ENCODE peak calls at places on chromosomes 16 and 17, in nine cellular contexts. One of them, this sample, is unnamed.
A peak's percentile ranks its signal among the peaks of the same experiment; 100 is the strongest.

GRCh38 chr16:6644916-6645315 is 687.7 kb upstream of the RBFOX1 start:
- DNase-seq in A549: no peak
- DNase-seq in fibroblast of lung: no peak
- DNase-seq in AG04449: no peak
- DNase-seq in H1: no peak
- DNase-seq in Calu3: no peak
- DNase-seq in left ventricle myocardium inferior: no peak
- DNase-seq in heart left ventricle: no peak
- DNase-seq in lung: no peak
- DNase-seq in this sample: no peak

GRCh38 chr17:78176548-78177025 is 8.2 kb downstream of the SYNGR2 start:
- DNase-seq in A549: peak; percentile 86
- DNase-seq in fibroblast of lung: peak; percentile 38
- DNase-seq in H1: no peak
- DNase-seq in Calu3: no peak
- DNase-seq in lung: peak; percentile 79
- DNase-seq in heart left ventricle: peak; percentile 76
- DNase-seq in left ventricle myocardium inferior: peak; percentile 73
- DNase-seq in AG04449: no peak
- DNase-seq in this sample: peak; percentile 81

GRCh38 chr17:38341035-38341721 is 2.6 kb downstream of the GPR179 start:
- DNase-seq in left ventricle myocardium inferior: peak; percentile 71
- DNase-seq in heart left ventricle: peak; percentile 79
- DNase-seq in H1: peak; percentile 17
- DNase-seq in Calu3: peak; percentile 84
- DNase-seq in AG04449: no peak
- DNase-seq in fibroblast of lung: no peak
- DNase-seq in A549: no peak
- DNase-seq in lung: no peak
- DNase-seq in this sample: no peak

GRCh38 chr17:71632328-71632727 is 488.5 kb upstream of the SOX9 start:
- DNase-seq in AG04449: no peak
- DNase-seq in heart left ventricle: no peak
- DNase-seq in A549: no peak
- DNase-seq in fibroblast of lung: peak; percentile 30
- DNase-seq in Calu3: peak; percentile 37
- DNase-seq in left ventricle myocardium inferior: no peak
- DNase-seq in H1: no peak
- DNase-seq in lung: no peak
- DNase-seq in this sample: no peak

GRCh38 chr16:73000020-73000906 is 47.7 kb downstream of the ZFHX3 start:
- DNase-seq in lung: peak; percentile 48
- DNase-seq in A549: no peak
- DNase-seq in fibroblast of lung: peak; percentile 62
- DNase-seq in left ventricle myocardium inferior: peak; percentile 51
- DNase-seq in Calu3: peak; percentile 77
- DNase-seq in heart left ventricle: peak; percentile 49
- DNase-seq in H1: no peak
- DNase-seq in AG04449: no peak
- DNase-seq in this sample: no peak

GRCh38 chr17:7046127-7046724 is 2.3 kb upstream of the SLC16A11 start:
- DNase-seq in H1: no peak
- DNase-seq in fibroblast of lung: no peak
- DNase-seq in AG04449: no peak
- DNase-seq in left ventricle myocardium inferior: no peak
- DNase-seq in heart left ventricle: no peak
- DNase-seq in lung: peak; percentile 91
- DNase-seq in Calu3: peak; percentile 90
- DNase-seq in A549: no peak
- DNase-seq in this sample: peak; percentile 48

GRCh38 chr17:46811978-46812583 is 6.4 kb downstream of the WNT3 start:
- DNase-seq in AG04449: peak; percentile 50
- DNase-seq in heart left ventricle: no peak
- DNase-seq in A549: no peak
- DNase-seq in fibroblast of lung: no peak
- DNase-seq in lung: no peak
- DNase-seq in left ventricle myocardium inferior: no peak
- DNase-seq in H1: no peak
- DNase-seq in Calu3: no peak
- DNase-seq in this sample: no peak

GRCh38 chr16:87177627-87178026 is 139.6 kb downstream of the C16orf95 start:
- DNase-seq in lung: no peak
- DNase-seq in A549: no peak
- DNase-seq in heart left ventricle: no peak
- DNase-seq in fibroblast of lung: no peak
- DNase-seq in Calu3: no peak
- DNase-seq in H1: no peak
- DNase-seq in left ventricle myocardium inferior: no peak
- DNase-seq in AG04449: no peak
- DNase-seq in this sample: no peak

GRCh38 chr16:85172465-85173071 is 60.3 kb upstream of the CIBAR2 start:
- DNase-seq in H1: no peak
- DNase-seq in AG04449: no peak
- DNase-seq in fibroblast of lung: peak; percentile 49
- DNase-seq in A549: peak; percentile 66
- DNase-seq in left ventricle myocardium inferior: no peak
- DNase-seq in lung: no peak
- DNase-seq in heart left ventricle: peak; percentile 67
- DNase-seq in Calu3: peak; percentile 56
- DNase-seq in this sample: peak; percentile 17

GRCh38 chr16:57619606-57620315 is 8.7 kb upstream of the ADGRG1 start:
- DNase-seq in fibroblast of lung: no peak
- DNase-seq in AG04449: no peak
- DNase-seq in A549: no peak
- DNase-seq in H1: no peak
- DNase-seq in Calu3: peak; percentile 88
- DNase-seq in lung: no peak
- DNase-seq in heart left ventricle: no peak
- DNase-seq in left ventricle myocardium inferior: no peak
- DNase-seq in this sample: no peak

GRCh38 chr17:55198690-55199370 is 65.9 kb upstream of the HLF start:
- DNase-seq in heart left ventricle: no peak
- DNase-seq in AG04449: no peak
- DNase-seq in Calu3: no peak
- DNase-seq in left ventricle myocardium inferior: no peak
- DNase-seq in H1: no peak
- DNase-seq in A549: no peak
- DNase-seq in lung: no peak
- DNase-seq in fibroblast of lung: no peak
- DNase-seq in this sample: no peak

GRCh38 chr17:77165577-77165976 is 24.8 kb downstream of the SEC14L1 start:
- DNase-seq in lung: no peak
- DNase-seq in fibroblast of lung: no peak
- DNase-seq in AG04449: no peak
- DNase-seq in A549: no peak
- DNase-seq in heart left ventricle: no peak
- DNase-seq in left ventricle myocardium inferior: no peak
- DNase-seq in H1: no peak
- DNase-seq in Calu3: no peak
- DNase-seq in this sample: no peak

GRCh38 chr17:39283896-39284295 is 58.2 kb upstream of the STAC2 start:
- DNase-seq in Calu3: no peak
- DNase-seq in fibroblast of lung: no peak
- DNase-seq in H1: no peak
- DNase-seq in A549: no peak
- DNase-seq in heart left ventricle: no peak
- DNase-seq in lung: no peak
- DNase-seq in AG04449: no peak
- DNase-seq in left ventricle myocardium inferior: no peak
- DNase-seq in this sample: no peak

GRCh38 chr17:56142325-56142724 is 10.9 kb upstream of the ANKFN1 start:
- DNase-seq in H1: no peak
- DNase-seq in fibroblast of lung: peak; percentile 61
- DNase-seq in lung: no peak
- DNase-seq in left ventricle myocardium inferior: no peak
- DNase-seq in Calu3: no peak
- DNase-seq in A549: no peak
- DNase-seq in AG04449: peak; percentile 77
- DNase-seq in heart left ventricle: no peak
- DNase-seq in this sample: no peak

GRCh38 chr16:77613115-77613514 is 109.2 kb upstream of the NUDT7 start:
- DNase-seq in H1: no peak
- DNase-seq in Calu3: no peak
- DNase-seq in AG04449: no peak
- DNase-seq in fibroblast of lung: no peak
- DNase-seq in lung: no peak
- DNase-seq in left ventricle myocardium inferior: no peak
- DNase-seq in A549: no peak
- DNase-seq in heart left ventricle: no peak
- DNase-seq in this sample: no peak

GRCh38 chr17:38510424-38511125 is 82.3 kb downstream of the ARHGAP23 start:
- DNase-seq in lung: no peak
- DNase-seq in heart left ventricle: no peak
- DNase-seq in left ventricle myocardium inferior: no peak
- DNase-seq in fibroblast of lung: peak; percentile 46
- DNase-seq in AG04449: no peak
- DNase-seq in Calu3: no peak
- DNase-seq in A549: no peak
- DNase-seq in H1: no peak
- DNase-seq in this sample: no peak

GRCh38 chr16:82016268-82016667 is 5.0 kb upstream of the SDR42E1 start:
- DNase-seq in fibroblast of lung: peak; percentile 24
- DNase-seq in H1: no peak
- DNase-seq in AG04449: no peak
- DNase-seq in heart left ventricle: no peak
- DNase-seq in Calu3: peak; percentile 71
- DNase-seq in lung: no peak
- DNase-seq in A549: peak; percentile 36
- DNase-seq in left ventricle myocardium inferior: no peak
- DNase-seq in this sample: no peak
- TF ChIP-seq CTCF in fibroblast of lung: no peak
- TF ChIP-seq CTCF in H1: peak; percentile 27
- TF ChIP-seq CTCF in AG04449: no peak
- TF ChIP-seq CTCF in heart left ventricle: no peak
- TF ChIP-seq CTCF in Calu3: peak; percentile 70
- TF ChIP-seq CTCF in lung: no peak
- TF ChIP-seq CTCF in A549: peak; percentile 7
- TF ChIP-seq CTCF in left ventricle myocardium inferior: peak; percentile 46
- TF ChIP-seq CTCF in this sample: no peak

GRCh38 chr16:4477966-4478365 is 1.8 kb downstream of the HMOX2 start:
- DNase-seq in AG04449: no peak
- DNase-seq in A549: no peak
- DNase-seq in left ventricle myocardium inferior: no peak
- DNase-seq in heart left ventricle: no peak
- DNase-seq in fibroblast of lung: peak; percentile 49
- DNase-seq in Calu3: peak; percentile 52
- DNase-seq in H1: no peak
- DNase-seq in lung: no peak
- DNase-seq in this sample: peak; percentile 37
- TF ChIP-seq CTCF in AG04449: peak; percentile 10
- TF ChIP-seq CTCF in A549: no peak
- TF ChIP-seq CTCF in left ventricle myocardium inferior: peak; percentile 15
- TF ChIP-seq CTCF in heart left ventricle: no peak
- TF ChIP-seq CTCF in fibroblast of lung: peak; percentile 33
- TF ChIP-seq CTCF in Calu3: no peak
- TF ChIP-seq CTCF in H1: no peak
- TF ChIP-seq CTCF in lung: no peak
- TF ChIP-seq CTCF in this sample: no peak

GRCh38 chr17:15051913-15052312 is 213.2 kb downstream of the PMP22 start:
- DNase-seq in Calu3: no peak
- DNase-seq in left ventricle myocardium inferior: no peak
- DNase-seq in AG04449: no peak
- DNase-seq in A549: no peak
- DNase-seq in lung: no peak
- DNase-seq in heart left ventricle: no peak
- DNase-seq in fibroblast of lung: no peak
- DNase-seq in H1: no peak
- DNase-seq in this sample: no peak

GRCh38 chr17:15048933-15049539 is 216.1 kb downstream of the PMP22 start:
- DNase-seq in lung: no peak
- DNase-seq in fibroblast of lung: no peak
- DNase-seq in H1: no peak
- DNase-seq in Calu3: no peak
- DNase-seq in left ventricle myocardium inferior: no peak
- DNase-seq in A549: no peak
- DNase-seq in heart left ventricle: no peak
- DNase-seq in AG04449: no peak
- DNase-seq in this sample: no peak

DNA sequence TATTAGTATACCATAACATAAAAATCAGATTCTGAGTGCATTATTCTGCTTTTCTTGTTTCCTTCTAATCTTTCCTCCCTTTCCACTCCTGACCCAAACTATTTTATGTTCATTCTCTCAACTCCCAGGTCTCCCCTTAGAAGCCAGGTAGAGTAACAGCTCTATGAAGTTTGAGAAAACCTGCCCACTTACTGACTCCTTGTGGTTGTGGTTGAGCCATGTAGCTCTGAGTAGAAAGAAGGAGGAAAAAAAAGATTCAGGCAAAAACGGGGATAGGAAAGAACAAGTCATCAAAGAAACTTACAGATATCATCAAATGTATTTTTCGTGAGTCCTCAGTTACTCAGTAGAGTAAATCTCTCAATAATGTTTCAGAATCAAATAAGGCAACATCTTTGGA is 216.7 kb downstream of the PMP22 start:
- DNase-seq in heart left ventricle: no peak
- DNase-seq in Calu3: no peak
- DNase-seq in lung: no peak
- DNase-seq in left ventricle myocardium inferior: no peak
- DNase-seq in H1: no peak
- DNase-seq in A549: no peak
- DNase-seq in fibroblast of lung: no peak
- DNase-seq in AG04449: no peak
- DNase-seq in this sample: no peak
- TF ChIP-seq CTCF in heart left ventricle: no peak
- TF ChIP-seq CTCF in Calu3: no peak
- TF ChIP-seq CTCF in lung: no peak
- TF ChIP-seq CTCF in left ventricle myocardium inferior: no peak
- TF ChIP-seq CTCF in H1: peak; percentile 55
- TF ChIP-seq CTCF in A549: no peak
- TF ChIP-seq CTCF in fibroblast of lung: no peak
- TF ChIP-seq CTCF in AG04449: no peak
- TF ChIP-seq CTCF in this sample: no peak

GRCh38 chr17:45236002-45236606 is 14.4 kb downstream of the FMNL1 start:
- DNase-seq in heart left ventricle: no peak
- DNase-seq in A549: no peak
- DNase-seq in H1: no peak
- DNase-seq in Calu3: no peak
- DNase-seq in fibroblast of lung: no peak
- DNase-seq in lung: no peak
- DNase-seq in left ventricle myocardium inferior: no peak
- DNase-seq in AG04449: no peak
- DNase-seq in this sample: no peak
- TF ChIP-seq CTCF in heart left ventricle: no peak
- TF ChIP-seq CTCF in A549: peak; percentile 35
- TF ChIP-seq CTCF in H1: no peak
- TF ChIP-seq CTCF in Calu3: peak; percentile 64
- TF ChIP-seq CTCF in fibroblast of lung: no peak
- TF ChIP-seq CTCF in lung: no peak
- TF ChIP-seq CTCF in left ventricle myocardium inferior: peak; percentile 36
- TF ChIP-seq CTCF in AG04449: no peak
- TF ChIP-seq CTCF in this sample: peak; percentile 51

GRCh38 chr17:28710948-28711722 is 553 bp downstream of the PROCA1 start:
- DNase-seq in lung: peak; percentile 88
- DNase-seq in A549: peak; percentile 97
- DNase-seq in heart left ventricle: peak; percentile 91
- DNase-seq in fibroblast of lung: peak; percentile 90
- DNase-seq in H1: peak; percentile 83
- DNase-seq in AG04449: no peak
- DNase-seq in Calu3: peak; percentile 93
- DNase-seq in left ventricle myocardium inferior: peak; percentile 90
- DNase-seq in this sample: peak; percentile 92
- TF ChIP-seq CTCF in lung: no peak
- TF ChIP-seq CTCF in A549: no peak
- TF ChIP-seq CTCF in heart left ventricle: no peak
- TF ChIP-seq CTCF in fibroblast of lung: no peak
- TF ChIP-seq CTCF in H1: no peak
- TF ChIP-seq CTCF in AG04449: no peak
- TF ChIP-seq CTCF in Calu3: no peak
- TF ChIP-seq CTCF in left ventricle myocardium inferior: no peak
- TF ChIP-seq CTCF in this sample: no peak